ENCODE peak calls at places on chromosome 7, in eight cellular contexts. Z, G, F, V, K, Y, B and W are unnamed samples.

GRCh38 chr7:36303202-36304098 is 86.2 kb upstream of the ANLN start:
- DNase-seq in Y (peak; percentile 79), F (peak; percentile 85), Z (peak; percentile 93), V (peak; percentile 97), G (peak; percentile 93), B (no peak), K (peak; percentile 98), W (no peak)

GRCh38 chr7:68216046-68216445 is 1219.4 kb downstream of the TYW1 start:
- DNase-seq in F (no peak), V (no peak), G (no peak), Y (peak; percentile 15), B (no peak), Z (peak; percentile 69), K (no peak), W (no peak)

GRCh38 chr7:41940760-41941343 is 238.0 kb upstream of the INHBA start:
- DNase-seq in V (peak; percentile 84), G (no peak), K (peak; percentile 87), F (peak; percentile 90), Y (peak; percentile 69), B (peak; percentile 30), Z (peak; percentile 84), W (no peak)

GRCh38 chr7:139321071-139321745 is 19.9 kb upstream of the FMC1 start:
- DNase-seq in Y (no peak), G (no peak), V (peak; percentile 24), Z (peak; percentile 46), B (no peak), F (peak; percentile 43), K (peak; percentile 43), W (no peak)

GRCh38 chr7:2519119-2519930 is at the start of gene LFNG:
- DNase-seq in B (peak; percentile 85), V (peak; percentile 86), F (peak; percentile 96), K (peak; percentile 88), Y (peak; percentile 73), Z (peak; percentile 90), G (no peak), W (no peak)

GRCh38 chr7:25262586-25262985 is 34.3 kb upstream of the NPVF start:
- DNase-seq in F (no peak), G (no peak), Z (peak; percentile 80), B (no peak), V (no peak), K (peak; percentile 19), Y (no peak), W (no peak)

GRCh38 chr7:54629771-54630170 is 87.6 kb downstream of the VSTM2A start:
- DNase-seq in Y (no peak), B (no peak), G (no peak), Z (no peak), K (no peak), F (no peak), V (no peak), W (no peak)

GRCh38 chr7:22140597-22140996 is 194.9 kb upstream of the CDCA7L start:
- DNase-seq in G (no peak), F (no peak), V (no peak), Z (no peak), Y (no peak), K (no peak), B (no peak), W (no peak)

GRCh38 chr7:50588937-50589336 is 23.7 kb upstream of the DDC start:
- DNase-seq in K (no peak), B (no peak), Z (no peak), G (no peak), F (no peak), V (no peak), Y (no peak), W (no peak)

GRCh38 chr7:116554436-116554835 is 29.6 kb downstream of the CAV1 start:
- DNase-seq in K (no peak), G (no peak), B (no peak), Y (peak; percentile 38), V (peak; percentile 40), Z (peak; percentile 34), F (no peak), W (no peak)

GRCh38 chr7:96665689-96666088 is 44.0 kb downstream of the SEM1 start:
- DNase-seq in Y (no peak), K (no peak), F (no peak), G (no peak), B (no peak), V (no peak), Z (no peak), W (no peak)

GRCh38 chr7:30757343-30757695 is 5.4 kb downstream of the INMT start:
- DNase-seq in Z (no peak), G (no peak), Y (no peak), V (no peak), K (no peak), B (no peak), F (no peak), W (no peak)

GRCh38 chr7:138982204-138982623 is 1.0 kb upstream of the KIAA1549 start:
- DNase-seq in Z (peak; percentile 17), V (no peak), F (peak; percentile 41), Y (no peak), B (no peak), K (no peak), G (no peak), W (no peak)

GRCh38 chr7:2644514-2645273 is 12.9 kb downstream of the TTYH3 start:
- DNase-seq in Y (no peak), F (no peak), V (no peak), K (no peak), B (peak; percentile 18), G (no peak), Z (no peak), W (no peak)

GRCh38 chr7:37832194-37832593 is 16.2 kb upstream of the NME8 start:
- DNase-seq in F (peak; percentile 73), Z (peak; percentile 87), B (no peak), K (peak; percentile 22), G (peak; percentile 75), Y (peak; percentile 73), V (peak; percentile 80), W (no peak)

GRCh38 chr7:18087031-18087686 is 59.5 kb upstream of the PRPS1L1 start:
- DNase-seq in G (no peak), B (no peak), V (no peak), Z (peak; percentile 24), F (peak; percentile 14), Y (no peak), K (no peak), W (no peak)

GRCh38 chr7:138889566-138889965 is 91.6 kb upstream of the ATP6V0A4 start:
- DNase-seq in G (no peak), F (no peak), V (peak; percentile 50), B (no peak), Z (peak; percentile 25), K (peak; percentile 86), Y (no peak), W (no peak)

GRCh38 chr7:149454750-149455149 is 6.1 kb downstream of the ZNF777 start:
- DNase-seq in Z (no peak), V (no peak), B (no peak), Y (no peak), F (no peak), G (no peak), K (no peak), W (no peak)

GRCh38 chr7:7768977-7769376 is 50.6 kb upstream of the RPA3 start:
- DNase-seq in K (no peak), Z (no peak), V (peak; percentile 47), B (no peak), F (no peak), Y (no peak), G (no peak), W (no peak)

GRCh38 chr7:130493275-130493868 is 1.5 kb downstream of the MEST start:
- DNase-seq in V (peak; percentile 38), B (no peak), F (no peak), Z (peak; percentile 37), G (no peak), Y (no peak), K (no peak), W (no peak)

GRCh38 chr7:106979551-106980357 is 64.8 kb upstream of the PRKAR2B start:
- DNase-seq in K (no peak), G (no peak), V (no peak), Z (peak; percentile 19), F (no peak), B (no peak), Y (peak; percentile 22), W (no peak)

GRCh38 chr7:32948202-32948601 is 9.0 kb upstream of the FKBP9 start:
- DNase-seq in G (no peak), B (no peak), Z (no peak), F (no peak), V (no peak), K (no peak), Y (no peak), W (no peak)

GRCh38 chr7:37432240-37432917 is 16.3 kb downstream of the ELMO1 start:
- DNase-seq in F (no peak), B (no peak), Z (no peak), V (no peak), Y (no peak), G (no peak), K (no peak), W (no peak)

GRCh38 chr7:38886265-38886664 is 22.7 kb downstream of the VPS41 start:
- DNase-seq in G (no peak), V (no peak), Z (no peak), Y (no peak), F (no peak), K (no peak), B (no peak), W (no peak)
- TF ChIP-seq CTCF in G (no peak), V (no peak), Z (no peak), Y (no peak), F (no peak), K (no peak), B (no peak), W (no peak)

GRCh38 chr7:157228864-157229422 is 90.2 kb downstream of the UBE3C start:
- DNase-seq in Y (no peak), B (peak; percentile 4), G (no peak), F (peak; percentile 19), K (peak; percentile 45), Z (peak; percentile 36), V (peak; percentile 40), W (no peak)
- H3K36me3 ChIP-seq in Y (no peaks in the 10 kb centered on the region), B (peaks cover 26% of the 10 kb centered on the region), G (peaks cover 60% of the 10 kb centered on the region), F (no peaks in the 10 kb centered on the region), K (peaks cover 40% of the 10 kb centered on the region), Z (peaks cover 39% of the 10 kb centered on the region), V (peaks cover 3% of the 10 kb centered on the region), W (peaks cover 8% of the 10 kb centered on the region)

GRCh38 chr7:75033064-75033463 is 40.5 kb downstream of the RCC1L start:
- DNase-seq in K (no peak), V (no peak), Y (no peak), F (no peak), B (no peak), G (no peak), Z (peak; percentile 27), W (no peak)
- TF ChIP-seq CTCF in K (no peak), V (peak; percentile 16), Y (no peak), F (peak; percentile 11), B (no peak), G (no peak), Z (peak; percentile 34), W (no peak)

GRCh38 chr7:143303733-143304132 is 12.2 kb upstream of the CLCN1 start:
- DNase-seq in G (no peak), V (no peak), Y (no peak), K (no peak), F (no peak), B (no peak), Z (no peak), W (no peak)

GRCh38 chr7:143300959-143301617 is 12.9 kb downstream of the CASP2 start:
- DNase-seq in Z (no peak), Y (no peak), V (peak; percentile 47), G (no peak), B (no peak), K (peak; percentile 88), F (no peak), W (no peak)

GRCh38 chr7:143305423-143306070 is 10.4 kb upstream of the CLCN1 start:
- DNase-seq in Z (peak; percentile 68), F (peak; percentile 75), B (peak; percentile 58), Y (peak; percentile 78), V (peak; percentile 54), G (no peak), K (peak; percentile 85), W (no peak)

GRCh38 chr7:143308632-143309031 is 7.3 kb upstream of the CLCN1 start:
- DNase-seq in Z (no peak), F (no peak), K (no peak), V (no peak), G (no peak), B (no peak), Y (no peak), W (no peak)

GRCh38 chr7:143304938-143305337 is 11.0 kb upstream of the CLCN1 start:
- DNase-seq in B (no peak), K (no peak), G (no peak), F (no peak), V (no peak), Y (no peak), Z (no peak), W (no peak)
- H3K36me3 ChIP-seq in B (peaks cover 67% of the 10 kb centered on the region), K (peaks cover 71% of the 10 kb centered on the region), G (peaks cover 75% of the 10 kb centered on the region), F (no peaks in the 10 kb centered on the region), V (peaks cover 18% of the 10 kb centered on the region), Y (peaks cover 32% of the 10 kb centered on the region), Z (peaks cover 63% of the 10 kb centered on the region), W (peaks cover 14% of the 10 kb centered on the region)